ENCODE peak calls at places on chromosome 14, in four cellular contexts. One of them, this sample, is unnamed.

GRCh38 chr14:38056270-38056669 is 151.4 kb upstream of the SSTR1 start:
- DNase-seq in DND-41: no peak
- DNase-seq in ovary: no peak
- DNase-seq in omental fat pad: no peak
- DNase-seq in this sample: no peak

GRCh38 chr14:56945291-56945690 is 135.0 kb upstream of the OTX2 start:
- DNase-seq in DND-41: no peak
- DNase-seq in ovary: no peak
- DNase-seq in omental fat pad: no peak
- DNase-seq in this sample: no peak

GRCh38 chr14:53401646-53402045 is 248.5 kb upstream of the DDHD1 start:
- DNase-seq in DND-41: no peak
- DNase-seq in ovary: no peak
- DNase-seq in omental fat pad: no peak
- DNase-seq in this sample: no peak

GRCh38 chr14:53610947-53611346 is 345.7 kb downstream of the BMP4 start:
- DNase-seq in DND-41: no peak
- DNase-seq in ovary: no peak
- DNase-seq in omental fat pad: no peak
- DNase-seq in this sample: no peak

GRCh38 chr14:92902726-92903125 is 20.2 kb upstream of the CHGA start:
- DNase-seq in DND-41: no peak
- DNase-seq in ovary: no peak
- DNase-seq in omental fat pad: no peak
- DNase-seq in this sample: no peak

GRCh38 chr14:34536951-34537676 is 2.4 kb downstream of the EAPP start:
- DNase-seq in DND-41: no peak
- DNase-seq in ovary: no peak
- DNase-seq in omental fat pad: no peak
- DNase-seq in this sample: no peak

GRCh38 chr14:23085458-23085857 is 9.5 kb downstream of the ACIN1 start:
- DNase-seq in DND-41: no peak
- DNase-seq in ovary: no peak
- DNase-seq in omental fat pad: no peak
- DNase-seq in this sample: no peak

GRCh38 chr14:100176811-100177327 is 17.4 kb upstream of the DEGS2 start:
- DNase-seq in DND-41: no peak
- DNase-seq in ovary: no peak
- DNase-seq in omental fat pad: no peak
- DNase-seq in this sample: no peak

GRCh38 chr14:23550827-23551265 is 719 bp downstream of the ZFHX2 start:
- DNase-seq in DND-41: no peak
- DNase-seq in ovary: no peak
- DNase-seq in omental fat pad: no peak
- DNase-seq in this sample: no peak

GRCh38 chr14:99870617-99871016 is 77.4 kb downstream of the EML1 start:
- DNase-seq in DND-41: no peak
- DNase-seq in ovary: no peak
- DNase-seq in omental fat pad: no peak
- DNase-seq in this sample: no peak

GRCh38 chr14:92009604-92010003 is 30.3 kb downstream of the TRIP11 start:
- DNase-seq in DND-41: no peak
- DNase-seq in ovary: no peak
- DNase-seq in omental fat pad: no peak
- DNase-seq in this sample: no peak

GRCh38 chr14:100578552-100578951 is 8.7 kb downstream of the BEGAIN start:
- DNase-seq in DND-41: no peak
- DNase-seq in ovary: no peak
- DNase-seq in omental fat pad: no peak
- DNase-seq in this sample: no peak

GRCh38 chr14:78848234-78848820 is 678.2 kb downstream of the NRXN3 start:
- DNase-seq in DND-41: peak; percentile 33
- DNase-seq in ovary: no peak
- DNase-seq in omental fat pad: no peak
- DNase-seq in this sample: peak; percentile 70

GRCh38 chr14:102764220-102764671 is 13.0 kb upstream of the TRAF3 start:
- DNase-seq in DND-41: no peak
- DNase-seq in ovary: no peak
- DNase-seq in omental fat pad: no peak
- DNase-seq in this sample: no peak

GRCh38 chr14:64725879-64726584 is 21.8 kb downstream of the PLEKHG3 start:
- DNase-seq in DND-41: no peak
- DNase-seq in ovary: no peak
- DNase-seq in omental fat pad: no peak
- DNase-seq in this sample: no peak

GRCh38 chr14:65156568-65157366 is 54.5 kb upstream of the MAX start:
- DNase-seq in DND-41: peak; percentile 24
- DNase-seq in ovary: peak; percentile 65
- DNase-seq in omental fat pad: no peak
- DNase-seq in this sample: no peak

GRCh38 chr14:38884109-38884508 is 218.9 kb downstream of the SEC23A start:
- DNase-seq in DND-41: no peak
- DNase-seq in ovary: no peak
- DNase-seq in omental fat pad: no peak
- DNase-seq in this sample: no peak

GRCh38 chr14:96584199-96584906 is 82.2 kb downstream of the PAPOLA start:
- DNase-seq in DND-41: no peak
- DNase-seq in ovary: no peak
- DNase-seq in omental fat pad: no peak
- DNase-seq in this sample: peak; percentile 70
- TF ChIP-seq CTCF in DND-41: peak; percentile 63
- TF ChIP-seq CTCF in ovary: no peak
- TF ChIP-seq CTCF in omental fat pad: no peak
- TF ChIP-seq CTCF in this sample: peak; percentile 38

DNA sequence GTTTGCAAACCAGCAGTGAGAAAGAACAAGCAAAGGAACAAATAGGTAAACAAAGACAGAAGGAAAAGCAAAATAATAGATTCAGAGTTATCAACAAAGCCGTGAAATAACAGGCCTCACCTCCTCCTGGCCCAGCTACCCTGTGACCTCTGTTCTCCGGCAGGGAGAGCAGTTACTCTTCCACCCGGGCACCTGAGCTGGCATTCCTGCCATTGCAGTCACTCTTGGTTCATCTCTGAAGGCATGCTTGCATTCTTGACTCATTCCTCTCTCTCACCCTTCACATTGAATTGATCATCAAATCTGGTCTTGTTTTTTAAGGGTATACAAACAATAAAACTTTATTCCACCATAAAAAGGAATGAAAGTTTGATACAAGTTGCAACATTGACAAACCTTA is 95.1 kb downstream of the TTC8 start:
- DNase-seq in DND-41: no peak
- DNase-seq in ovary: no peak
- DNase-seq in omental fat pad: no peak
- DNase-seq in this sample: peak; percentile 15
- TF ChIP-seq CTCF in DND-41: no peak
- TF ChIP-seq CTCF in ovary: no peak
- TF ChIP-seq CTCF in omental fat pad: no peak
- TF ChIP-seq CTCF in this sample: no peak

GRCh38 chr14:77407158-77407557 is 16.2 kb downstream of the NOXRED1 start:
- DNase-seq in DND-41: no peak
- DNase-seq in ovary: no peak
- DNase-seq in omental fat pad: no peak
- DNase-seq in this sample: no peak
- TF ChIP-seq CTCF in DND-41: no peak
- TF ChIP-seq CTCF in ovary: no peak
- TF ChIP-seq CTCF in omental fat pad: no peak
- TF ChIP-seq CTCF in this sample: no peak

GRCh38 chr14:26531894-26532293 is 65.9 kb downstream of the NOVA1 start:
- DNase-seq in DND-41: no peak
- DNase-seq in ovary: no peak
- DNase-seq in omental fat pad: no peak
- DNase-seq in this sample: no peak
- TF ChIP-seq CTCF in DND-41: no peak
- TF ChIP-seq CTCF in ovary: no peak
- TF ChIP-seq CTCF in omental fat pad: no peak
- TF ChIP-seq CTCF in this sample: no peak

This sample was measured in Calu3.